ENCODE peak calls at places on chromosomes 1 and 21, in five cellular contexts. H is right lobe of liver, C is prostate gland, J is esophagus squamous epithelium, R is tibial nerve. S is an unnamed sample.

GRCh38 chr1:228016653-228017355 is 10.0 kb downstream of the WNT3A start:
- DNase-seq in H (peak; percentile 22), C (no peak), J (no peak), R (no peak), S (no peak)

GRCh38 chr1:180540697-180541594 is 17.8 kb upstream of the OVAAL start:
- DNase-seq in H (no peak), C (no peak), J (no peak), R (no peak), S (no peak)

GRCh38 chr1:234234199-234234598 is 139.1 kb upstream of the COA6 start:
- DNase-seq in H (no peak), C (no peak), J (no peak), R (no peak), S (no peak)

GRCh38 chr1:189269011-189269410 is 1208.7 kb downstream of the BRINP3 start:
- DNase-seq in H (no peak), C (no peak), J (no peak), R (no peak), S (no peak)

GRCh38 chr1:8427986-8428385 is 110.1 kb downstream of the SLC45A1 start:
- DNase-seq in H (no peak), C (no peak), J (no peak), R (no peak), S (no peak)

GRCh38 chr1:246961939-246962373 is 30.2 kb upstream of the AHCTF1 start:
- DNase-seq in H (peak; percentile 61), C (no peak), J (no peak), R (peak; percentile 13), S (no peak)

GRCh38 chr21:26736449-26736848 is 108.8 kb downstream of the ADAMTS1 start:
- DNase-seq in H (no peak), C (no peak), J (no peak), R (no peak), S (no peak)

GRCh38 chr1:172845371-172845770 is 186.5 kb downstream of the FASLG start:
- DNase-seq in H (no peak), C (no peak), J (no peak), R (no peak), S (no peak)

GRCh38 chr1:11985851-11986250 is 5.6 kb downstream of the MFN2 start:
- DNase-seq in H (no peak), C (no peak), J (no peak), R (no peak), S (no peak)

GRCh38 chr1:42145190-42145716 is 8.0 kb upstream of the GUCA2B start:
- DNase-seq in H (no peak), C (no peak), J (no peak), R (no peak), S (peak; percentile 68)

GRCh38 chr1:170669036-170669435 is 5.1 kb downstream of the PRRX1 start:
- DNase-seq in H (no peak), C (no peak), J (no peak), R (no peak), S (no peak)

GRCh38 chr1:65491472-65491871 is 71.0 kb downstream of the LEPR start:
- DNase-seq in H (no peak), C (no peak), J (no peak), R (no peak), S (no peak)

GRCh38 chr1:92543131-92544055 is 56.7 kb upstream of the GFI1 start:
- DNase-seq in H (no peak), C (no peak), J (no peak), R (no peak), S (no peak)

GRCh38 chr1:84883286-84883685 is 9.7 kb downstream of the LPAR3 start:
- DNase-seq in H (no peak), C (no peak), J (no peak), R (no peak), S (no peak)

GRCh38 chr1:230641900-230642262 is 400 bp upstream of the COG2 start:
- DNase-seq in H (no peak), C (peak; percentile 4), J (no peak), R (no peak), S (peak; percentile 14)

GRCh38 chr1:76541618-76542017 is 325.7 kb upstream of the ST6GALNAC5 start:
- DNase-seq in H (no peak), C (no peak), J (no peak), R (no peak), S (no peak)

GRCh38 chr1:2547210-2548067 is 8.7 kb upstream of the TNFRSF14 start:
- DNase-seq in H (no peak), C (no peak), J (no peak), R (peak; percentile 30), S (no peak)

GRCh38 chr1:161706483-161707347 is at the start of gene FCRLA:
- DNase-seq in H (no peak), C (no peak), J (no peak), R (no peak), S (no peak)

GRCh38 chr1:145922266-145922665 is 3.7 kb upstream of the PEX11B start:
- DNase-seq in H (no peak), C (no peak), J (no peak), R (no peak), S (no peak)

GRCh38 chr1:145916745-145917144 is 1.8 kb downstream of the PEX11B start:
- DNase-seq in H (no peak), C (no peak), J (no peak), R (no peak), S (no peak)

GRCh38 chr1:145917595-145917994 is 922 bp downstream of the PEX11B start:
- DNase-seq in H (no peak), C (no peak), J (no peak), R (no peak), S (no peak)

GRCh38 chr1:145918992-145919939 is 749 bp upstream of the PEX11B start:
- DNase-seq in H (peak; percentile 88), C (peak; percentile 50), J (no peak), R (peak; percentile 32), S (peak; percentile 68)

GRCh38 chr1:145918144-145918991 is at the start of gene PEX11B:
- DNase-seq in H (peak; percentile 91), C (peak; percentile 87), J (peak; percentile 74), R (peak; percentile 94), S (peak; percentile 90)
- TF ChIP-seq POLR2A in H (peak; percentile 35), C (peak; percentile 44), J (peak; percentile 67), R (no peak), S (peak; percentile 34)

GRCh38 chr1:18475234-18475633 is 5.5 kb upstream of the KLHDC7A start:
- DNase-seq in H (no peak), C (no peak), J (no peak), R (no peak), S (no peak)
- H3K4me3 ChIP-seq in H (no peak overlapping the region), C (no peak overlapping the region), J (no peak overlapping the region), R (no peak overlapping the region), S (no peak overlapping the region)

GRCh38 chr1:109634771-109635750 is 15.4 kb downstream of the AMPD2 start:
- DNase-seq in H (no peak), C (peak; percentile 3), J (no peak), R (peak; percentile 3), S (no peak)
- TF ChIP-seq CTCF in H (no peak), C (no peak), J (no peak), R (no peak), S (no peak)

GRCh38 chr1:30712583-30712982 is 10.8 kb downstream of the MATN1 start:
- DNase-seq in H (no peak), C (no peak), J (no peak), R (no peak), S (no peak)

GRCh38 chr1:30714536-30715090 is 8.8 kb downstream of the MATN1 start:
- DNase-seq in H (peak; percentile 16), C (no peak), J (no peak), R (no peak), S (no peak)

GRCh38 chr1:30714025-30714424 is 9.4 kb downstream of the MATN1 start:
- DNase-seq in H (peak; percentile 40), C (no peak), J (no peak), R (no peak), S (no peak)

GRCh38 chr1:30715216-30715615 is 8.2 kb downstream of the MATN1 start:
- DNase-seq in H (peak; percentile 40), C (no peak), J (no peak), R (no peak), S (no peak)

GRCh38 chr1:30713211-30713770 is 10.1 kb downstream of the MATN1 start:
- DNase-seq in H (peak; percentile 40), C (no peak), J (no peak), R (no peak), S (no peak)
- TF ChIP-seq POLR2A in H (no peak), C (no peak), J (no peak), R (no peak), S (no peak)

S was measured in lower leg skin.